ENCODE peak calls at places on chromosomes 1 and 21, in four cellular contexts. M is hypothalamus, V is NCI-H1930, U is GOT3. N is an unnamed sample.

GRCh38 chr1:187264995-187265602 is 436.4 kb downstream of the PLA2G4A start:
- DNase-seq in M (no peak), V (no peak), U (no peak), N (no peak)

GRCh38 chr21:44867999-44868700 is 5.3 kb downstream of the PTTG1IP start:
- DNase-seq in M (no peak), V (no peak), U (no peak), N (no peak)

GRCh38 chr1:176717052-176717754 is 254.2 kb downstream of the PAPPA2 start:
- DNase-seq in M (no peak), V (no peak), U (no peak), N (no peak)

GRCh38 chr1:12342261-12343003 is 112.6 kb downstream of the VPS13D start:
- DNase-seq in M (no peak), V (no peak), U (no peak), N (no peak)

GRCh38 chr1:224696891-224697765 is 81.0 kb downstream of the CNIH3 start:
- DNase-seq in M (no peak), V (no peak), U (no peak), N (no peak)

GRCh38 chr1:1169429-1170214 is 4.1 kb upstream of the TTLL10 start:
- DNase-seq in M (no peak), V (no peak), U (no peak), N (no peak)

GRCh38 chr1:236142358-236143103 is at the start of gene GPR137B:
- DNase-seq in M (peak; percentile 73), V (peak; percentile 4), U (no peak), N (no peak)

GRCh38 chr1:11981378-11982009 is 1.2 kb downstream of the MFN2 start:
- DNase-seq in M (no peak), V (no peak), U (no peak), N (no peak)

GRCh38 chr21:17780539-17780938 is 38.6 kb downstream of the C21orf91 start:
- DNase-seq in M (no peak), V (no peak), U (no peak), N (no peak)

GRCh38 chr21:44966135-44967081 is 26.6 kb downstream of the SLX9 start:
- DNase-seq in M (no peak), V (no peak), U (no peak), N (no peak)

GRCh38 chr1:235074335-235075120 is 54.1 kb downstream of the TOMM20 start:
- DNase-seq in M (peak; percentile 66), V (no peak), U (peak; percentile 44), N (no peak)

GRCh38 chr1:33185541-33185940 is 3.7 kb upstream of the TRIM62 start:
- DNase-seq in M (no peak), V (no peak), U (no peak), N (no peak)

GRCh38 chr1:83545450-83545849 is 453.5 kb downstream of the TTLL7 start:
- DNase-seq in M (no peak), V (no peak), U (no peak), N (no peak)

GRCh38 chr21:38787461-38788274 is 18.1 kb upstream of the ETS2 start:
- DNase-seq in M (no peak), V (no peak), U (no peak), N (no peak)

GRCh38 chr1:116001739-116002487 is 25.6 kb downstream of the SLC22A15 start:
- DNase-seq in M (no peak), V (no peak), U (no peak), N (no peak)